ENCODE peak calls at places on chromosomes 16 and 17, in seven cellular contexts. S, I, B, T, D, O and K are unnamed samples.

GRCh38 chr16:86073763-86074493 is 175.0 kb downstream of the IRF8 start:
- DNase-seq in I (no peak), T (no peak), S (no peak), B (no peak), O (no peak), D (no peak), K (no peak)

GRCh38 chr17:60231234-60231633 is 81.5 kb downstream of the CA4 start:
- DNase-seq in S (peak; percentile 20), D (no peak), B (no peak), O (no peak), I (no peak), T (no peak), K (no peak)

GRCh38 chr17:80279895-80280294 is 19.2 kb downstream of the RNF213 start:
- DNase-seq in T (no peak), S (peak; percentile 90), B (no peak), D (no peak), I (no peak), O (no peak), K (no peak)

GRCh38 chr17:15240617-15241016 is 24.5 kb downstream of the PMP22 start:
- DNase-seq in I (no peak), O (no peak), S (peak; percentile 19), B (no peak), D (no peak), T (no peak), K (no peak)

GRCh38 chr16:287298-287811 is 4.4 kb downstream of the PDIA2 start:
- DNase-seq in T (no peak), O (no peak), D (no peak), I (no peak), S (no peak), B (no peak), K (no peak)

GRCh38 chr17:68349157-68349556 is 57.9 kb downstream of the ARSG start:
- DNase-seq in S (no peak), D (no peak), T (no peak), I (no peak), O (no peak), B (no peak), K (no peak)

GRCh38 chr17:19464033-19465026 is 53.3 kb downstream of the RNF112 start:
- DNase-seq in I (no peak), D (peak; percentile 38), O (peak; percentile 66), B (no peak), S (peak; percentile 31), T (no peak), K (no peak)

GRCh38 chr17:30337393-30337999 is 3.6 kb upstream of the TMIGD1 start:
- DNase-seq in B (no peak), O (no peak), I (no peak), S (no peak), T (no peak), D (no peak), K (no peak)

GRCh38 chr17:28682655-28683054 is 20.6 kb downstream of the SUPT6H start:
- DNase-seq in I (no peak), S (no peak), D (no peak), O (no peak), T (no peak), B (no peak), K (no peak)